ENCODE peak calls at places on chromosome 1, in six cellular contexts. D is endothelial cell; H is activated CD8-positive, alpha-beta memory T cell treated with anti-CD3 and anti-CD28 coated beads for 1 hour; O is NCI-H2081 treated with DMSO at 0.1 percent for 48 hours; G is dorsolateral prefrontal cortex; J is AG08395. M is an unnamed sample.

GRCh38 chr1:19762175-19762779 is 37.4 kb downstream of the TMCO4 start:
- DNase-seq in D (peak), H (peak), O (no peak), G (no peak), J (peak), M (peak)

GRCh38 chr1:93732514-93732913 is 50.9 kb upstream of the BCAR3 start:
- DNase-seq in D (no peak), H (no peak), O (no peak), G (no peak), J (no peak), M (no peak)

GRCh38 chr1:54500030-54500389 is 48.0 kb upstream of the ACOT11 start:
- DNase-seq in D (no peak), H (no peak), O (no peak), G (no peak), J (no peak), M (no peak)

GRCh38 chr1:110286564-110286963 is 52.6 kb upstream of the RBM15 start:
- DNase-seq in D (no peak), H (no peak), O (no peak), G (no peak), J (no peak), M (no peak)

GRCh38 chr1:162500805-162501204 is 3.2 kb downstream of the UHMK1 start:
- DNase-seq in D (no peak), H (no peak), O (no peak), G (no peak), J (no peak), M (no peak)

GRCh38 chr1:27522148-27522859 is 32.3 kb upstream of the WASF2 start:
- DNase-seq in D (no peak), H (peak), O (no peak), G (peak), J (no peak), M (no peak)

GRCh38 chr1:161098161-161099068 is at the start of gene KLHDC9:
- DNase-seq in D (peak), H (peak), O (peak), G (peak), J (peak), M (peak)

GRCh38 chr1:104353580-104353979 is 603.9 kb downstream of the AMY1C start:
- DNase-seq in D (no peak), H (no peak), O (no peak), G (no peak), J (no peak), M (no peak)

GRCh38 chr1:158396646-158397045 is 2.6 kb downstream of the OR10T2 start:
- DNase-seq in D (no peak), H (no peak), O (no peak), G (no peak), J (no peak), M (no peak)

GRCh38 chr1:220892086-220892376 is 12.8 kb downstream of the HLX start:
- DNase-seq in D (no peak), H (no peak), O (no peak), G (no peak), J (no peak), M (no peak)

M was measured in WTC11.